ENCODE peak calls at places on chromosomes 4 and X, in seven cellular contexts. One of them, this sample, is unnamed.

GRCh38 chr4:1850276-1850675 is 5.7 kb downstream of the LETM1 start:
- DNase-seq in activated CD4-positive, alpha-beta T cell treated with anti-CD3 and anti-CD28 coated beads for 36 hours: no peak
- DNase-seq in NCI-H460: no peak
- DNase-seq in stimulated activated CD4-positive, alpha-beta T cell treated with anti-CD3 and anti-CD28 coated beads, Interleukin-15, amount 100 ng/mL, for 1 hour: no peak
- DNase-seq in NCI-H1436: no peak
- DNase-seq in Panc1: no peak
- DNase-seq in foreskin fibroblast: no peak
- DNase-seq in this sample: no peak

GRCh38 chrX:46381630-46382029 is 163.6 kb downstream of the ZNF674 start:
- DNase-seq in activated CD4-positive, alpha-beta T cell treated with anti-CD3 and anti-CD28 coated beads for 36 hours: peak; percentile 56
- DNase-seq in NCI-H460: peak; percentile 12
- DNase-seq in stimulated activated CD4-positive, alpha-beta T cell treated with anti-CD3 and anti-CD28 coated beads, Interleukin-15, amount 100 ng/mL, for 1 hour: peak; percentile 6
- DNase-seq in NCI-H1436: no peak
- DNase-seq in Panc1: no peak
- DNase-seq in foreskin fibroblast: peak; percentile 49
- DNase-seq in this sample: no peak

GRCh38 chr4:99202536-99202935 is 16.5 kb downstream of the ADH6 start:
- DNase-seq in activated CD4-positive, alpha-beta T cell treated with anti-CD3 and anti-CD28 coated beads for 36 hours: no peak
- DNase-seq in NCI-H460: no peak
- DNase-seq in stimulated activated CD4-positive, alpha-beta T cell treated with anti-CD3 and anti-CD28 coated beads, Interleukin-15, amount 100 ng/mL, for 1 hour: no peak
- DNase-seq in NCI-H1436: no peak
- DNase-seq in Panc1: no peak
- DNase-seq in foreskin fibroblast: peak; percentile 79
- DNase-seq in this sample: no peak

GRCh38 chr4:30370105-30370504 is 350.1 kb upstream of the PCDH7 start:
- DNase-seq in activated CD4-positive, alpha-beta T cell treated with anti-CD3 and anti-CD28 coated beads for 36 hours: no peak
- DNase-seq in NCI-H460: no peak
- DNase-seq in stimulated activated CD4-positive, alpha-beta T cell treated with anti-CD3 and anti-CD28 coated beads, Interleukin-15, amount 100 ng/mL, for 1 hour: no peak
- DNase-seq in NCI-H1436: no peak
- DNase-seq in Panc1: no peak
- DNase-seq in foreskin fibroblast: no peak
- DNase-seq in this sample: no peak

GRCh38 chrX:46929439-46930018 is 17.3 kb downstream of the JADE3 start:
- DNase-seq in activated CD4-positive, alpha-beta T cell treated with anti-CD3 and anti-CD28 coated beads for 36 hours: no peak
- DNase-seq in NCI-H460: no peak
- DNase-seq in stimulated activated CD4-positive, alpha-beta T cell treated with anti-CD3 and anti-CD28 coated beads, Interleukin-15, amount 100 ng/mL, for 1 hour: no peak
- DNase-seq in NCI-H1436: no peak
- DNase-seq in Panc1: no peak
- DNase-seq in foreskin fibroblast: peak; percentile 53
- DNase-seq in this sample: peak; percentile 11

GRCh38 chr4:15682790-15683495 is 1.3 kb downstream of the FAM200B start:
- DNase-seq in activated CD4-positive, alpha-beta T cell treated with anti-CD3 and anti-CD28 coated beads for 36 hours: no peak
- DNase-seq in NCI-H460: no peak
- DNase-seq in stimulated activated CD4-positive, alpha-beta T cell treated with anti-CD3 and anti-CD28 coated beads, Interleukin-15, amount 100 ng/mL, for 1 hour: no peak
- DNase-seq in NCI-H1436: no peak
- DNase-seq in Panc1: no peak
- DNase-seq in foreskin fibroblast: no peak
- DNase-seq in this sample: no peak

GRCh38 chrX:5233830-5234229 is 994.8 kb downstream of the NLGN4X start:
- DNase-seq in activated CD4-positive, alpha-beta T cell treated with anti-CD3 and anti-CD28 coated beads for 36 hours: no peak
- DNase-seq in NCI-H460: no peak
- DNase-seq in stimulated activated CD4-positive, alpha-beta T cell treated with anti-CD3 and anti-CD28 coated beads, Interleukin-15, amount 100 ng/mL, for 1 hour: no peak
- DNase-seq in NCI-H1436: no peak
- DNase-seq in Panc1: no peak
- DNase-seq in foreskin fibroblast: no peak
- DNase-seq in this sample: no peak

GRCh38 chrX:2383735-2384134 is 117.0 kb downstream of the DHRSX start:
- DNase-seq in activated CD4-positive, alpha-beta T cell treated with anti-CD3 and anti-CD28 coated beads for 36 hours: no peak
- DNase-seq in NCI-H460: no peak
- DNase-seq in stimulated activated CD4-positive, alpha-beta T cell treated with anti-CD3 and anti-CD28 coated beads, Interleukin-15, amount 100 ng/mL, for 1 hour: no peak
- DNase-seq in NCI-H1436: no peak
- DNase-seq in Panc1: no peak
- DNase-seq in foreskin fibroblast: no peak
- DNase-seq in this sample: peak; percentile 41

GRCh38 chr4:150173420-150173819 is 95.2 kb downstream of the DCLK2 start:
- DNase-seq in activated CD4-positive, alpha-beta T cell treated with anti-CD3 and anti-CD28 coated beads for 36 hours: no peak
- DNase-seq in NCI-H460: no peak
- DNase-seq in stimulated activated CD4-positive, alpha-beta T cell treated with anti-CD3 and anti-CD28 coated beads, Interleukin-15, amount 100 ng/mL, for 1 hour: no peak
- DNase-seq in NCI-H1436: no peak
- DNase-seq in Panc1: no peak
- DNase-seq in foreskin fibroblast: peak; percentile 11
- DNase-seq in this sample: no peak

GRCh38 chr4:28296239-28296638 is 1435.6 kb downstream of the STIM2 start:
- DNase-seq in activated CD4-positive, alpha-beta T cell treated with anti-CD3 and anti-CD28 coated beads for 36 hours: no peak
- DNase-seq in NCI-H460: no peak
- DNase-seq in stimulated activated CD4-positive, alpha-beta T cell treated with anti-CD3 and anti-CD28 coated beads, Interleukin-15, amount 100 ng/mL, for 1 hour: no peak
- DNase-seq in NCI-H1436: no peak
- DNase-seq in Panc1: no peak
- DNase-seq in foreskin fibroblast: no peak
- DNase-seq in this sample: no peak

GRCh38 chrX:140918398-140919043 is 83.9 kb upstream of the SPANXB1 start:
- DNase-seq in activated CD4-positive, alpha-beta T cell treated with anti-CD3 and anti-CD28 coated beads for 36 hours: peak; percentile 52
- DNase-seq in NCI-H460: peak; percentile 56
- DNase-seq in stimulated activated CD4-positive, alpha-beta T cell treated with anti-CD3 and anti-CD28 coated beads, Interleukin-15, amount 100 ng/mL, for 1 hour: no peak
- DNase-seq in NCI-H1436: peak; percentile 37
- DNase-seq in Panc1: peak; percentile 17
- DNase-seq in foreskin fibroblast: peak; percentile 38
- DNase-seq in this sample: peak; percentile 10

GRCh38 chr4:612749-613125 is 12.6 kb upstream of the PDE6B start:
- DNase-seq in activated CD4-positive, alpha-beta T cell treated with anti-CD3 and anti-CD28 coated beads for 36 hours: no peak
- DNase-seq in NCI-H460: no peak
- DNase-seq in stimulated activated CD4-positive, alpha-beta T cell treated with anti-CD3 and anti-CD28 coated beads, Interleukin-15, amount 100 ng/mL, for 1 hour: no peak
- DNase-seq in NCI-H1436: no peak
- DNase-seq in Panc1: no peak
- DNase-seq in foreskin fibroblast: no peak
- DNase-seq in this sample: no peak

GRCh38 chrX:119240356-119240755 is 4.3 kb downstream of the PGRMC1 start:
- DNase-seq in activated CD4-positive, alpha-beta T cell treated with anti-CD3 and anti-CD28 coated beads for 36 hours: no peak
- DNase-seq in NCI-H460: no peak
- DNase-seq in stimulated activated CD4-positive, alpha-beta T cell treated with anti-CD3 and anti-CD28 coated beads, Interleukin-15, amount 100 ng/mL, for 1 hour: no peak
- DNase-seq in NCI-H1436: no peak
- DNase-seq in Panc1: no peak
- DNase-seq in foreskin fibroblast: peak; percentile 82
- DNase-seq in this sample: no peak